ENCODE peak calls at places on chromosome 3, in nine cellular contexts. H, K, E, T, A, U, X, V and W are unnamed samples. For H3K4me1, the result is how much of the 10 kb centered on the place peaks cover.

GRCh38 chr3:69306239-69307185 is 79.4 kb downstream of the FRMD4B start:
- DNase-seq in H (no peak), K (peak), E (peak), T (peak), A (no peak), U (peak), X (peak), V (peak), W (peak)

GRCh38 chr3:61562042-61562809 is 855 bp downstream of the PTPRG start:
- DNase-seq in H (no peak), K (peak), E (no peak), T (peak), A (no peak), U (peak), X (no peak), V (no peak), W (no peak)

GRCh38 chr3:134752761-134753461 is 42.1 kb upstream of the EPHB1 start:
- DNase-seq in H (no peak), K (no peak), E (no peak), T (no peak), A (no peak), U (no peak), X (no peak), V (no peak), W (no peak)

GRCh38 chr3:56836276-56837163 is 34.8 kb upstream of the ARHGEF3 start:
- DNase-seq in H (no peak), K (no peak), E (no peak), T (no peak), A (no peak), U (no peak), X (no peak), V (no peak), W (no peak)

GRCh38 chr3:189272500-189273119 is 100.8 kb downstream of the TPRG1 start:
- DNase-seq in H (no peak), K (no peak), E (peak), T (no peak), A (no peak), U (no peak), X (no peak), V (no peak), W (no peak)

GRCh38 chr3:28745436-28745835 is 396.8 kb upstream of the AZI2 start:
- DNase-seq in H (no peak), K (no peak), E (no peak), T (peak), A (no peak), U (no peak), X (no peak), V (no peak), W (no peak)

GRCh38 chr3:5304789-5305680 is 117.5 kb downstream of the EDEM1 start:
- DNase-seq in H (peak), K (peak), E (peak), T (peak), A (no peak), U (peak), X (peak), V (no peak), W (no peak)

GRCh38 chr3:69012111-69012835 is 1.2 kb downstream of the EOGT start:
- DNase-seq in H (no peak), K (peak), E (peak), T (peak), A (no peak), U (peak), X (no peak), V (peak), W (no peak)

GRCh38 chr3:15812183-15812582 is 14.4 kb upstream of the ANKRD28 start:
- DNase-seq in H (no peak), K (no peak), E (peak), T (peak), A (no peak), U (no peak), X (no peak), V (no peak), W (no peak)

GRCh38 chr3:13749063-13749764 is 130.7 kb downstream of the WNT7A start:
- DNase-seq in H (no peak), K (no peak), E (no peak), T (no peak), A (no peak), U (no peak), X (no peak), V (no peak), W (no peak)

GRCh38 chr3:128279594-128279880 is 126.3 kb downstream of the EEFSEC start:
- DNase-seq in H (no peak), K (no peak), E (no peak), T (no peak), A (peak), U (no peak), X (no peak), V (no peak), W (peak)

GRCh38 chr3:128278761-128279593 is 125.7 kb downstream of the EEFSEC start:
- DNase-seq in H (no peak), K (peak), E (peak), T (peak), A (peak), U (peak), X (no peak), V (no peak), W (peak)

GRCh38 chr3:128277378-128278049 is 124.2 kb downstream of the EEFSEC start:
- DNase-seq in H (no peak), K (no peak), E (no peak), T (no peak), A (peak), U (no peak), X (no peak), V (no peak), W (no peak)

GRCh38 chr3:128276577-128277183 is 123.4 kb downstream of the EEFSEC start:
- DNase-seq in H (no peak), K (no peak), E (no peak), T (no peak), A (no peak), U (no peak), X (no peak), V (no peak), W (no peak)

GRCh38 chr3:128278130-128278529 is 124.8 kb downstream of the EEFSEC start:
- DNase-seq in H (no peak), K (no peak), E (no peak), T (no peak), A (peak), U (no peak), X (no peak), V (no peak), W (no peak)
- H3K4me1 ChIP-seq in H (half or more), K (under half), E (under half), T (under half), A (under half), U (under half), X (under half), V (under half), W (under half)

DNA sequence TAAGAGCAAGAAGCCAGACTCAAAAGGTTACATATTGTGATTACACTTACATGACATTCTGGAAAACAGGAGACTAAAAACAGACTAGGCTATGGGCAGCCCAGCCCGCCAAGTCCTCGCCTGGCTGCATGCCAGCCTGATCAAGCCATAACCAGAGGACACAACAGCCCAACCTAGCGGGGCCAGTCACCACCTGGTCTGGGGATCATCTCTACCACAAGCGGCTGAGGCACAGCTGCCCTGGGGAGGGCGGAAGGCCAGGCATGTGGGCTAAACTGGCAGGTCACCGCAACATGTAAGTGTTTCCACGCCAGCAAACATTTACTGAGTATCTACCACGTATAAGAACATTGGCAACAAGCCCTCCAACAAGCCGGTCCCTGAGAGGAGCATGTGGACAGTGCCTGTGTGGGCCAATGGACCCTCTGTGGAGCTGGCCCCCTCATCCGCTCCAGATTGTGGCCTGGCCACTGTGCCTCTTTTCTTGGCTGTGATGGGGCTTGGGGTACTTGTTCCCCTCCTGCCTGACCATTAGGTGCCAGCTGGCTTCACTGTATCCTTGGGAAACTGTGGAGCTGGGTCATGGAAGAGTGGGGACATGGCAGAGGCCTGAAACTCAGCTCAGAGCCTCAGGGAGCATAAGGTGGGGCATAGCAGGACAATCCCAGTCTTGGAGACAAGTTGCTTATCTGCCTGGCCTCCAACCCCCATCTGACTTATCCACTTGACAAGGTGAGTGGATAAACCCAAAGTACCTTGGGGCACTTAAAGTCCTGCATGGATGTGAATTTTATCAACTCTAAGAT is 9.0 kb downstream of the UBXN7 start:
- DNase-seq in H (no peak), K (peak), E (no peak), T (peak), A (no peak), U (peak), X (no peak), V (peak), W (no peak)
- TF ChIP-seq POLR2AphosphoS5 in H (no peak), K (no peak), E (no peak), T (no peak), A (no peak), U (no peak), X (no peak), V (no peak), W (peak)

GRCh38 chr3:152300029-152300764 is 31.5 kb downstream of the MBNL1 start:
- DNase-seq in H (no peak), K (no peak), E (no peak), T (no peak), A (no peak), U (no peak), X (no peak), V (no peak), W (no peak)
- H3K4me1 ChIP-seq in H (under half), K (under half), E (half or more), T (half or more), A (half or more), U (half or more), X (half or more), V (under half), W (half or more)

GRCh38 chr3:41602121-41602520 is 359.8 kb downstream of the ULK4 start:
- DNase-seq in H (no peak), K (no peak), E (no peak), T (no peak), A (no peak), U (no peak), X (no peak), V (no peak), W (no peak)

GRCh38 chr3:41598804-41599481 is 363.0 kb downstream of the ULK4 start:
- DNase-seq in H (no peak), K (no peak), E (no peak), T (no peak), A (no peak), U (no peak), X (no peak), V (no peak), W (no peak)

GRCh38 chr3:41601404-41601987 is 360.4 kb downstream of the ULK4 start:
- DNase-seq in H (no peak), K (no peak), E (no peak), T (no peak), A (no peak), U (no peak), X (no peak), V (no peak), W (no peak)

GRCh38 chr3:41600616-41601015 is 361.3 kb downstream of the ULK4 start:
- DNase-seq in H (no peak), K (no peak), E (no peak), T (no peak), A (no peak), U (no peak), X (no peak), V (no peak), W (no peak)

DNA sequence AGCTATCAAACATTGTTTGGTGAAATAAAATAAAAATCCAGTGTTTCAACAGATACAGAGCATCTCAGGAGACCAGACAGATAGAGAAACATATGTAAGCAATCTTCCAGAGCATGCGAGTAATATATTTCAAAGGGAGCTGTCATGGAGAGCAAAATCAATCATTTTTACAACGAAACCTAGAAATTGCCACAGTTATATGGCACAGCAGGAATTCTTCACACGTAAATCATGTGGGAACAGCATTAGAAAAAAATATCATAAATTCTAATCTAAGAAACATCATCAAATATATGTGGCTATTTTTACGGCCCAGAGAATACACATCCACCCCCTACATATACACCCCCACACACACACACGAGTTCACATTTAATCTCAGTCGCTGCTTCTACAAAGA is 363.6 kb downstream of the ULK4 start:
- DNase-seq in H (no peak), K (no peak), E (no peak), T (no peak), A (no peak), U (no peak), X (no peak), V (no peak), W (no peak)
- TF ChIP-seq POLR2AphosphoS5 in H (no peak), K (no peak), E (no peak), T (no peak), A (no peak), U (no peak), X (no peak), V (no peak), W (no peak)

GRCh38 chr3:71492566-71492965 is 91.0 kb downstream of the FOXP1 start:
- DNase-seq in H (no peak), K (no peak), E (no peak), T (no peak), A (no peak), U (no peak), X (no peak), V (no peak), W (no peak)
- H3K4me1 ChIP-seq in H (under half), K (under half), E (under half), T (under half), A (under half), U (under half), X (under half), V (under half), W (under half)

GRCh38 chr3:48662753-48663488 is at the start of gene CELSR3:
- DNase-seq in H (peak), K (peak), E (peak), T (peak), A (no peak), U (peak), X (peak), V (peak), W (no peak)
- TF ChIP-seq POLR2AphosphoS5 in H (peak), K (peak), E (peak), T (no peak), A (no peak), U (peak), X (peak), V (no peak), W (peak)

GRCh38 chr3:27451845-27452244 is 32.3 kb downstream of the SLC4A7 start:
- DNase-seq in H (no peak), K (no peak), E (no peak), T (no peak), A (no peak), U (no peak), X (no peak), V (no peak), W (no peak)

GRCh38 chr3:27456554-27456953 is 27.6 kb downstream of the SLC4A7 start:
- DNase-seq in H (no peak), K (no peak), E (no peak), T (no peak), A (no peak), U (no peak), X (no peak), V (no peak), W (no peak)

GRCh38 chr3:27454461-27454860 is 29.7 kb downstream of the SLC4A7 start:
- DNase-seq in H (no peak), K (no peak), E (no peak), T (no peak), A (no peak), U (no peak), X (no peak), V (no peak), W (no peak)

GRCh38 chr3:27452368-27453090 is 31.7 kb downstream of the SLC4A7 start:
- DNase-seq in H (no peak), K (no peak), E (no peak), T (peak), A (no peak), U (no peak), X (no peak), V (no peak), W (no peak)

GRCh38 chr3:27454914-27455313 is 29.3 kb downstream of the SLC4A7 start:
- DNase-seq in H (no peak), K (no peak), E (no peak), T (peak), A (no peak), U (no peak), X (no peak), V (no peak), W (no peak)
- H3K4me1 ChIP-seq in H (under half), K (under half), E (under half), T (under half), A (under half), U (under half), X (under half), V (under half), W (under half)

GRCh38 chr3:177700117-177700516 is 502.8 kb upstream of the TBL1XR1 start:
- DNase-seq in H (no peak), K (no peak), E (no peak), T (no peak), A (no peak), U (no peak), X (no peak), V (no peak), W (no peak)

GRCh38 chr3:177705976-177706866 is 508.9 kb upstream of the TBL1XR1 start:
- DNase-seq in H (no peak), K (peak), E (no peak), T (no peak), A (no peak), U (no peak), X (no peak), V (no peak), W (no peak)

DNA sequence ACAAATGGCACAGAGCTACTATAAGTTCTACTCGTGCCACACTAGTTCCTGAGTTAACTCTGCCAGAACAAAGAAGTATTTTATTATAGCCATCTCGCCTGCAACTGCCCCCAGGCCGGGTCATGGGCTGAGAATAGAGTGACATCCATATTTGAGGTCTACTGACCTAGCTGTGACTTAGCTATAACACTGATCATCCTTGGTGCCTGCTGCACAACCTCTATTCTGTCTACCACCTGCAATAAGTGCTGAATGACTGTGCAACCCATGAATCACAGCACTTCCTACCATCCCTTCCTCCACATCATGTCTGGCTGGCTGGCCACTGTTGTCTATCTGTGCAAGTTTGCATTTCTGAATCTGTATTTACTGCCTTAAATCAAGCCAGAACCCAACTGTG is 506.5 kb upstream of the TBL1XR1 start:
- DNase-seq in H (no peak), K (no peak), E (no peak), T (peak), A (no peak), U (no peak), X (no peak), V (no peak), W (no peak)
- TF ChIP-seq POLR2AphosphoS5 in H (no peak), K (no peak), E (no peak), T (no peak), A (no peak), U (no peak), X (no peak), V (no peak), W (no peak)

DNA sequence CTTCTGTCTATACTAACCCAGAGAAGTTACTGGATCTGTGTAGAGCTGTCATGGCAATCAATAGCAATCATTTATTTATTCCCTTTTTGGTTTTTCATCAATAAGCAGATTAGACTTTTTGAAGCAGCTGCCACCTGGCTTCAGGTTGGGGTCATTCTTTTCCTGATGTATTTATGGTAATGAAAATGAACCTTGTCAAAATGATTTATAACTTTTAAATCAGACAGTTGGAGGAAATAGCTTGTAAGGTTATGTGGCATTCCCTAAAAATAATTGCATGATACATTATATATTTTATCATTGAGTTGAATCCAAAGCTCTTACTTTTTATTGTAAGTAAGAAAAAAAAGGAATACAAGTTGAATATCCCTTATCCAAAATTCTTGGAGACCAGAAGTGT is 8.6 kb downstream of the TIPARP start:
- DNase-seq in H (no peak), K (no peak), E (no peak), T (no peak), A (no peak), U (no peak), X (no peak), V (no peak), W (no peak)
- H3K4me1 ChIP-seq in H (under half), K (under half), E (under half), T (half or more), A (half or more), U (half or more), X (under half), V (under half), W (half or more)